ENCODE peak calls at places on chromosomes 4 and X, in nine cellular contexts. Z is kidney tubule cell, B is fibroblast of pulmonary artery, X is NCI-H226, R is amygdala, J is ovary, M is T47D, K is T-helper 2 cell, H is GM19239. Y is an unnamed sample.
A peak's percentile ranks its signal among the peaks of the same experiment; 100 is the strongest.

GRCh38 chr4:147029296-147029695 is 83.6 kb upstream of the TTC29 start:
- DNase-seq in Z (no peak), B (no peak), X (no peak), R (no peak), J (no peak), M (no peak), K (no peak), H (no peak), Y (no peak)

GRCh38 chr4:102503301-102503746 is 2.2 kb downstream of the NFKB1 start:
- DNase-seq in Z (no peak), B (no peak), X (no peak), R (no peak), J (no peak), M (peak; percentile 37), K (peak; percentile 34), H (no peak), Y (no peak)

GRCh38 chr4:97238956-97239698 is 904.1 kb downstream of the STPG2 start:
- DNase-seq in Z (no peak), B (no peak), X (no peak), R (no peak), J (no peak), M (no peak), K (no peak), H (no peak), Y (no peak)

GRCh38 chr4:77817304-77818076 is 1.7 kb downstream of the CNOT6L start:
- DNase-seq in Z (peak; percentile 73), B (peak; percentile 3), X (no peak), R (no peak), J (no peak), M (peak; percentile 7), K (peak; percentile 36), H (no peak), Y (no peak)

GRCh38 chr4:183157215-183157614 is 58.2 kb downstream of the WWC2 start:
- DNase-seq in Z (no peak), B (no peak), X (no peak), R (no peak), J (no peak), M (no peak), K (no peak), H (no peak), Y (no peak)

GRCh38 chr4:85968945-85969830 is 390.7 kb downstream of the MAPK10 start:
- DNase-seq in Z (peak; percentile 79), B (peak; percentile 84), X (peak; percentile 71), R (no peak), J (no peak), M (peak; percentile 54), K (peak; percentile 16), H (peak; percentile 7), Y (no peak)

GRCh38 chrX:114580336-114580735 is 3.5 kb upstream of the HTR2C start:
- DNase-seq in Z (no peak), B (peak; percentile 5), X (no peak), R (no peak), J (no peak), M (no peak), K (no peak), H (no peak), Y (no peak)

GRCh38 chr4:36321176-36321575 is 39.8 kb downstream of the DTHD1 start:
- DNase-seq in Z (no peak), B (no peak), X (peak; percentile 28), R (no peak), J (no peak), M (no peak), K (no peak), H (no peak), Y (no peak)

GRCh38 chr4:14607001-14607400 is 395.3 kb upstream of the CPEB2 start:
- DNase-seq in Z (no peak), B (no peak), X (no peak), R (no peak), J (no peak), M (no peak), K (no peak), H (no peak), Y (no peak)

GRCh38 chr4:184355111-184355604 is 119.2 kb downstream of the IRF2 start:
- DNase-seq in Z (peak; percentile 94), B (peak; percentile 99), X (peak; percentile 32), R (no peak), J (no peak), M (no peak), K (peak; percentile 71), H (no peak), Y (no peak)

GRCh38 chr4:119118397-119118796 is 17.2 kb upstream of the MYOZ2 start:
- DNase-seq in Z (no peak), B (peak; percentile 46), X (no peak), R (no peak), J (no peak), M (no peak), K (no peak), H (no peak), Y (no peak)